ENCODE peak calls at places on chromosomes 11 and 22, in ten cellular contexts. F is foreskin melanocyte; W is naive thymus-derived CD8-positive, alpha-beta T cell; O is astrocyte; D is hepatocyte; G is GM10248; V is A549; S is cerebellum; U is aorta; Q is T1000. C is an unnamed sample.

GRCh38 chr11:19753451-19754041 is 40.9 kb downstream of the NAV2 start:
- DNase-seq in F (no peak), W (no peak), O (peak), D (no peak), G (no peak), V (no peak), S (no peak), U (no peak), Q (no peak), C (no peak)

GRCh38 chr11:77883775-77884174 is 62.8 kb downstream of the AAMDC start:
- DNase-seq in F (no peak), W (no peak), O (peak), D (no peak), G (no peak), V (no peak), S (no peak), U (no peak), Q (no peak), C (no peak)

GRCh38 chr22:28116261-28116673 is 197.2 kb upstream of the PITPNB start:
- DNase-seq in F (no peak), W (no peak), O (peak), D (peak), G (no peak), V (peak), S (no peak), U (peak), Q (peak), C (peak)

GRCh38 chr11:41451011-41451410 is 8.4 kb downstream of the LRRC4C start:
- DNase-seq in F (no peak), W (no peak), O (peak), D (no peak), G (no peak), V (no peak), S (no peak), U (no peak), Q (no peak), C (no peak)

GRCh38 chr11:119810478-119811232 is 81.7 kb upstream of the NECTIN1 start:
- DNase-seq in F (no peak), W (no peak), O (peak), D (no peak), G (no peak), V (no peak), S (no peak), U (no peak), Q (no peak), C (no peak)

GRCh38 chr11:17014774-17015638 is 792 bp upstream of the PLEKHA7 start:
- DNase-seq in F (no peak), W (no peak), O (peak), D (peak), G (peak), V (peak), S (no peak), U (no peak), Q (no peak), C (no peak)

GRCh38 chr11:64356498-64357411 is 2.2 kb upstream of the RPS6KA4 start:
- DNase-seq in F (no peak), W (no peak), O (no peak), D (peak), G (no peak), V (peak), S (peak), U (peak), Q (no peak), C (no peak)

GRCh38 chr22:36910461-36910860 is 3.0 kb upstream of the CSF2RB start:
- DNase-seq in F (no peak), W (no peak), O (no peak), D (no peak), G (no peak), V (no peak), S (no peak), U (no peak), Q (no peak), C (no peak)

GRCh38 chr22:44963055-44963454 is 46.8 kb downstream of the PHF21B start:
- DNase-seq in F (no peak), W (no peak), O (no peak), D (no peak), G (no peak), V (no peak), S (no peak), U (no peak), Q (no peak), C (no peak)

GRCh38 chr11:71787014-71787823 is 45.8 kb upstream of the DEFB108B start:
- DNase-seq in F (peak), W (peak), O (peak), D (peak), G (peak), V (peak), S (peak), U (peak), Q (peak), C (peak)

GRCh38 chr22:46359362-46359761 is 23.8 kb downstream of the TRMU start:
- DNase-seq in F (no peak), W (no peak), O (no peak), D (no peak), G (no peak), V (no peak), S (no peak), U (peak), Q (no peak), C (no peak)